ENCODE peak calls at places on chromosomes 7 and 10, in seven cellular contexts. D is esophagus squamous epithelium; X is activated effector memory CD4-positive, alpha-beta T cell treated with Interleukin-2 at 50 U/mL for 16 hours; M is ureter; Y is NCI-H2081; H is GM12878; W is COR-L47. R is an unnamed sample.
A peak's percentile ranks its signal among the peaks of the same experiment; 100 is the strongest.

GRCh38 chr7:50685445-50686070 is 97.1 kb downstream of the GRB10 start:
- DNase-seq in H (no peak), M (no peak), Y (no peak), X (no peak), D (no peak), W (no peak), R (no peak)

GRCh38 chr7:56097700-56098099 is 4.9 kb upstream of the PHKG1 start:
- DNase-seq in X (no peak), D (no peak), H (no peak), M (no peak), W (no peak), Y (no peak), R (no peak)

GRCh38 chr7:52540041-52540440 is 495.4 kb upstream of the POM121L12 start:
- DNase-seq in Y (no peak), W (no peak), X (no peak), H (no peak), M (no peak), D (no peak), R (no peak)

GRCh38 chr10:76643465-76643864 is 994.1 kb downstream of the KCNMA1 start:
- DNase-seq in D (no peak), M (no peak), H (no peak), X (no peak), Y (peak; percentile 6), W (peak; percentile 30), R (no peak)

GRCh38 chr7:6423942-6424701 is 23.6 kb downstream of the DAGLB start:
- DNase-seq in W (no peak), D (no peak), Y (no peak), X (no peak), H (no peak), M (no peak), R (no peak)

GRCh38 chr10:68423522-68423921 is 16.4 kb upstream of the RUFY2 start:
- DNase-seq in X (no peak), D (no peak), W (no peak), Y (no peak), M (no peak), H (no peak), R (no peak)

GRCh38 chr7:6271091-6271658 is 1.2 kb downstream of the CYTH3 start:
- DNase-seq in M (peak; percentile 54), H (no peak), D (no peak), X (peak; percentile 16), Y (peak; percentile 22), W (peak; percentile 38), R (peak; percentile 54)

GRCh38 chr10:118922226-118922625 is 107.3 kb upstream of the NANOS1 start:
- DNase-seq in Y (no peak), M (no peak), X (no peak), H (no peak), W (no peak), D (no peak), R (no peak)

GRCh38 chr7:32036557-32036956 is 33.6 kb downstream of the PDE1C start:
- DNase-seq in H (no peak), W (no peak), D (no peak), X (no peak), Y (no peak), M (no peak), R (no peak)

GRCh38 chr10:92696606-92697383 is 7.0 kb downstream of the HHEX start:
- DNase-seq in X (no peak), D (no peak), H (no peak), W (no peak), Y (no peak), M (no peak), R (no peak)

GRCh38 chr10:116665541-116666125 is 44.9 kb downstream of the PNLIPRP2 start:
- DNase-seq in D (no peak), X (no peak), Y (no peak), H (no peak), W (no peak), M (no peak), R (no peak)

GRCh38 chr7:18890134-18890533 is 227.3 kb downstream of the TWIST1 start:
- DNase-seq in M (no peak), Y (no peak), D (no peak), H (no peak), X (no peak), W (no peak), R (no peak)